ENCODE peak calls at places on chromosomes 4 and X, in five cellular contexts. G, Z, W, H and U are unnamed samples.

GRCh38 chrX:77014655-77015377 is 432.4 kb upstream of the FGF16 start:
- DNase-seq in G (no peak), Z (no peak), W (no peak), H (peak; percentile 74), U (peak; percentile 11)

GRCh38 chr4:7872264-7872771 is 67.3 kb downstream of the AFAP1 start:
- DNase-seq in G (no peak), Z (no peak), W (no peak), H (no peak), U (no peak)

GRCh38 chr4:151569650-151570049 is 160.7 kb downstream of the FHIP1A start:
- DNase-seq in G (no peak), Z (no peak), W (no peak), H (no peak), U (no peak)

GRCh38 chr4:163467371-163467770 is 6.2 kb downstream of the TKTL2 start:
- DNase-seq in G (no peak), Z (no peak), W (no peak), H (no peak), U (no peak)

GRCh38 chr4:83753260-83753659 is 217.4 kb downstream of the GPAT3 start:
- DNase-seq in G (no peak), Z (no peak), W (no peak), H (no peak), U (no peak)

GRCh38 chrX:112818114-112819012 is 22.3 kb downstream of the AMOT start:
- DNase-seq in G (no peak), Z (no peak), W (no peak), H (no peak), U (no peak)

GRCh38 chrX:45668686-45669443 is 468.2 kb upstream of the DIPK2B start:
- DNase-seq in G (no peak), Z (no peak), W (no peak), H (no peak), U (no peak)

GRCh38 chr4:8540586-8540985 is 39.6 kb upstream of the GPR78 start:
- DNase-seq in G (no peak), Z (no peak), W (no peak), H (no peak), U (no peak)

GRCh38 chrX:56994375-56995270 is 718 bp downstream of the SPIN3 start:
- DNase-seq in G (peak; percentile 3), Z (no peak), W (no peak), H (no peak), U (peak; percentile 18)

GRCh38 chr4:26520728-26521442 is 30.6 kb upstream of the CCKAR start:
- DNase-seq in G (no peak), Z (no peak), W (no peak), H (no peak), U (no peak)

GRCh38 chr4:64464581-64464980 is 55.3 kb upstream of the TECRL start:
- DNase-seq in G (no peak), Z (no peak), W (no peak), H (no peak), U (no peak)

GRCh38 chr4:144659493-144659892 is 13.5 kb downstream of the HHIP start:
- DNase-seq in G (no peak), Z (no peak), W (no peak), H (no peak), U (no peak)

GRCh38 chr4:74223801-74224200 is 65.9 kb downstream of the MTHFD2L start:
- DNase-seq in G (no peak), Z (no peak), W (no peak), H (no peak), U (no peak)

GRCh38 chr4:74374561-74375327 is 9.8 kb downstream of the EREG start:
- DNase-seq in G (no peak), Z (no peak), W (no peak), H (no peak), U (no peak)

GRCh38 chrX:10158279-10158939 is 1.6 kb downstream of the CLCN4 start:
- DNase-seq in G (no peak), Z (no peak), W (no peak), H (no peak), U (peak; percentile 84)

GRCh38 chr4:119695216-119695615 is 66.6 kb upstream of the PDE5A start:
- DNase-seq in G (no peak), Z (no peak), W (no peak), H (no peak), U (no peak)

GRCh38 chr4:64584981-64585557 is 175.8 kb upstream of the TECRL start:
- DNase-seq in G (peak; percentile 21), Z (no peak), W (no peak), H (peak; percentile 40), U (peak; percentile 10)

GRCh38 chrX:154020500-154021115 is 906 bp upstream of the IRAK1 start:
- DNase-seq in G (no peak), Z (no peak), W (no peak), H (no peak), U (no peak)

GRCh38 chrX:84046403-84046984 is 141.5 kb downstream of the RPS6KA6 start:
- DNase-seq in G (no peak), Z (no peak), W (no peak), H (peak; percentile 0), U (peak; percentile 30)

GRCh38 chr4:17762705-17763104 is 18.7 kb downstream of the FAM184B start:
- DNase-seq in G (peak; percentile 37), Z (no peak), W (no peak), H (peak; percentile 25), U (no peak)

GRCh38 chrX:149131780-149132179 is 373.3 kb downstream of the IDS start:
- DNase-seq in G (no peak), Z (no peak), W (no peak), H (no peak), U (no peak)

GRCh38 chr4:12409507-12410190 is 981.0 kb upstream of the HS3ST1 start:
- DNase-seq in G (no peak), Z (no peak), W (no peak), H (no peak), U (no peak)

GRCh38 chr4:94642561-94642866 is 115.2 kb upstream of the BMPR1B start:
- DNase-seq in G (no peak), Z (no peak), W (no peak), H (no peak), U (no peak)

DNA sequence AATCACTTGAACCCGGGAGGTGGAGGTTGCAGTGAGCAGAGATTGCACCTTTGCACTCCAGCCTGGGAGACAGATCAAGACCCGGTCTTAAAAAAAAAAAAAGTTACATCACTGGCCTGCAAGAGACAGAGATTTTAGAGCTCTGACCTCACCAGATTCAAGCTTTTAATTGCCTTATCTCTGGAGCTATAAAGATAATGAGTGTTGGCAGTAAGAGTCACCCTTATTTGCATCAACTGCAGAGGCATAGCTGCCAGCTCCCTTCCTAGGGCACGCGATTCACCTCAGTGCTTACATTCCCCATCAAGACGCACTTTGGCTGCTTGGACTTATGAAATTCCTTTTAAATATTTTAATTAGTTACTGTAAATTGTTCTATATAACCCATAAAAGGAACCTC is 12.5 kb upstream of the SPATA4 start:
- DNase-seq in G (no peak), Z (no peak), W (no peak), H (no peak), U (no peak)
- TF ChIP-seq RAD21 in G (no peak), Z (no peak), W (no peak), H (no peak), U (no peak)

GRCh38 chr4:39020130-39020529 is 12.1 kb downstream of the TMEM156 start:
- DNase-seq in G (no peak), Z (no peak), W (no peak), H (no peak), U (no peak)
- H3K79me2 ChIP-seq in G (no peaks in the 10 kb centered on the region), Z (no peaks in the 10 kb centered on the region), W (peaks cover 11% of the 10 kb centered on the region), H (no peaks in the 10 kb centered on the region), U (no peaks in the 10 kb centered on the region)

DNA sequence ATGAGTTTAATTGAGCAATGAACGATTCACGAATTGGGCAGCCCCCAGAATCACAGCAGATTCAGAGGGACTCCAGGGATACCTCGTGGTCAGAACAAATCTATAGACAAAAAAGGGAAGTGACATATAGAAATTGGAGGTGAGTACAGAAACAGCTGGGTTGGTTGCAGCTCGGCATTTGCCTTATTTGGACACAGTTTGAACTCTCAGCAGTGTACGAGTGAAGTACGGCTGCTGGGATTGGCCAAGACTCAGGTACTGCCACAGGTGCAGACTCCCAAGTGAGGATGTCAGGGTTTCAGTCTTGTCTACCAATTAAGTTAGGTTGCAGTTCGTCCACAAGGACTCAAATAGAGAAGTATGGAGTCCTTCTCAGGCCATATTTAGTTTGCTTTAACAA is 28.2 kb downstream of the HTT-AS start:
- DNase-seq in G (no peak), Z (no peak), W (no peak), H (no peak), U (no peak)
- TF ChIP-seq USF2 in G (no peak), Z (no peak), W (no peak), H (no peak), U (no peak)

GRCh38 chr4:38673109-38673978 is 9.3 kb downstream of the KLF3 start:
- DNase-seq in G (peak; percentile 89), Z (no peak), W (no peak), H (peak; percentile 95), U (peak; percentile 21)
- TF ChIP-seq RAD21 in G (no peak), Z (no peak), W (no peak), H (peak; percentile 16), U (no peak)